ENCODE peak calls at places on chromosomes 6 and 20, in nine cellular contexts. One of them, this sample, is unnamed.

GRCh38 chr6:143775326-143775725 is 67.8 kb upstream of the LTV1 start:
- DNase-seq in activated naive CD4-positive, alpha-beta T cell treated with Interleukin-2 at 50 U/mL for 16 hours: no peak
- DNase-seq in substantia nigra: no peak
- DNase-seq in OCI-LY7: no peak
- DNase-seq in ACHN: no peak
- DNase-seq in BJ: no peak
- DNase-seq in stimulated activated CD4-positive, alpha-beta T cell treated with anti-CD3 and anti-CD28 coated beads, TNF-alpha, amount 100 ng/mL, for 1 hour: no peak
- DNase-seq in hypothalamus: no peak
- DNase-seq in cardiac muscle cell: no peak
- DNase-seq in this sample: no peak

GRCh38 chr6:74870403-74870802 is 335.4 kb downstream of the COL12A1 start:
- DNase-seq in activated naive CD4-positive, alpha-beta T cell treated with Interleukin-2 at 50 U/mL for 16 hours: no peak
- DNase-seq in substantia nigra: no peak
- DNase-seq in OCI-LY7: no peak
- DNase-seq in ACHN: peak; percentile 0
- DNase-seq in BJ: peak; percentile 65
- DNase-seq in stimulated activated CD4-positive, alpha-beta T cell treated with anti-CD3 and anti-CD28 coated beads, TNF-alpha, amount 100 ng/mL, for 1 hour: no peak
- DNase-seq in hypothalamus: no peak
- DNase-seq in cardiac muscle cell: no peak
- DNase-seq in this sample: no peak

GRCh38 chr6:14002176-14002947 is 77.6 kb downstream of the RNF182 start:
- DNase-seq in activated naive CD4-positive, alpha-beta T cell treated with Interleukin-2 at 50 U/mL for 16 hours: no peak
- DNase-seq in substantia nigra: no peak
- DNase-seq in OCI-LY7: no peak
- DNase-seq in ACHN: peak; percentile 14
- DNase-seq in BJ: no peak
- DNase-seq in stimulated activated CD4-positive, alpha-beta T cell treated with anti-CD3 and anti-CD28 coated beads, TNF-alpha, amount 100 ng/mL, for 1 hour: no peak
- DNase-seq in hypothalamus: no peak
- DNase-seq in cardiac muscle cell: no peak
- DNase-seq in this sample: no peak

GRCh38 chr6:134795001-134795400 is 154.9 kb downstream of the ALDH8A1 start:
- DNase-seq in activated naive CD4-positive, alpha-beta T cell treated with Interleukin-2 at 50 U/mL for 16 hours: no peak
- DNase-seq in substantia nigra: no peak
- DNase-seq in OCI-LY7: no peak
- DNase-seq in ACHN: no peak
- DNase-seq in BJ: no peak
- DNase-seq in stimulated activated CD4-positive, alpha-beta T cell treated with anti-CD3 and anti-CD28 coated beads, TNF-alpha, amount 100 ng/mL, for 1 hour: no peak
- DNase-seq in hypothalamus: no peak
- DNase-seq in cardiac muscle cell: peak; percentile 73
- DNase-seq in this sample: no peak

GRCh38 chr6:149088361-149088760 is 229.2 kb upstream of the TAB2 start:
- DNase-seq in activated naive CD4-positive, alpha-beta T cell treated with Interleukin-2 at 50 U/mL for 16 hours: no peak
- DNase-seq in substantia nigra: no peak
- DNase-seq in OCI-LY7: no peak
- DNase-seq in ACHN: no peak
- DNase-seq in BJ: no peak
- DNase-seq in stimulated activated CD4-positive, alpha-beta T cell treated with anti-CD3 and anti-CD28 coated beads, TNF-alpha, amount 100 ng/mL, for 1 hour: no peak
- DNase-seq in hypothalamus: no peak
- DNase-seq in cardiac muscle cell: no peak
- DNase-seq in this sample: no peak

GRCh38 chr6:83600531-83600930 is 88.2 kb downstream of the PRSS35 start:
- DNase-seq in activated naive CD4-positive, alpha-beta T cell treated with Interleukin-2 at 50 U/mL for 16 hours: no peak
- DNase-seq in substantia nigra: no peak
- DNase-seq in OCI-LY7: no peak
- DNase-seq in ACHN: no peak
- DNase-seq in BJ: no peak
- DNase-seq in stimulated activated CD4-positive, alpha-beta T cell treated with anti-CD3 and anti-CD28 coated beads, TNF-alpha, amount 100 ng/mL, for 1 hour: no peak
- DNase-seq in hypothalamus: no peak
- DNase-seq in cardiac muscle cell: no peak
- DNase-seq in this sample: no peak

GRCh38 chr6:166736606-166737005 is 109.6 kb upstream of the RPS6KA2 start:
- DNase-seq in activated naive CD4-positive, alpha-beta T cell treated with Interleukin-2 at 50 U/mL for 16 hours: no peak
- DNase-seq in substantia nigra: no peak
- DNase-seq in OCI-LY7: no peak
- DNase-seq in ACHN: peak; percentile 52
- DNase-seq in BJ: no peak
- DNase-seq in stimulated activated CD4-positive, alpha-beta T cell treated with anti-CD3 and anti-CD28 coated beads, TNF-alpha, amount 100 ng/mL, for 1 hour: no peak
- DNase-seq in hypothalamus: no peak
- DNase-seq in cardiac muscle cell: no peak
- DNase-seq in this sample: no peak

GRCh38 chr6:156791261-156791850 is 14.2 kb downstream of the ARID1B start:
- DNase-seq in activated naive CD4-positive, alpha-beta T cell treated with Interleukin-2 at 50 U/mL for 16 hours: no peak
- DNase-seq in substantia nigra: no peak
- DNase-seq in OCI-LY7: peak; percentile 80
- DNase-seq in ACHN: peak; percentile 20
- DNase-seq in BJ: no peak
- DNase-seq in stimulated activated CD4-positive, alpha-beta T cell treated with anti-CD3 and anti-CD28 coated beads, TNF-alpha, amount 100 ng/mL, for 1 hour: no peak
- DNase-seq in hypothalamus: no peak
- DNase-seq in cardiac muscle cell: peak; percentile 95
- DNase-seq in this sample: no peak

GRCh38 chr6:156699017-156699421 is 78.2 kb upstream of the ARID1B start:
- DNase-seq in activated naive CD4-positive, alpha-beta T cell treated with Interleukin-2 at 50 U/mL for 16 hours: no peak
- DNase-seq in substantia nigra: no peak
- DNase-seq in OCI-LY7: no peak
- DNase-seq in ACHN: peak; percentile 33
- DNase-seq in BJ: no peak
- DNase-seq in stimulated activated CD4-positive, alpha-beta T cell treated with anti-CD3 and anti-CD28 coated beads, TNF-alpha, amount 100 ng/mL, for 1 hour: no peak
- DNase-seq in hypothalamus: no peak
- DNase-seq in cardiac muscle cell: no peak
- DNase-seq in this sample: no peak

GRCh38 chr6:156423829-156424228 is 353.3 kb upstream of the ARID1B start:
- DNase-seq in activated naive CD4-positive, alpha-beta T cell treated with Interleukin-2 at 50 U/mL for 16 hours: peak; percentile 27
- DNase-seq in substantia nigra: no peak
- DNase-seq in OCI-LY7: peak; percentile 48
- DNase-seq in ACHN: no peak
- DNase-seq in BJ: no peak
- DNase-seq in stimulated activated CD4-positive, alpha-beta T cell treated with anti-CD3 and anti-CD28 coated beads, TNF-alpha, amount 100 ng/mL, for 1 hour: no peak
- DNase-seq in hypothalamus: no peak
- DNase-seq in cardiac muscle cell: no peak
- DNase-seq in this sample: no peak

GRCh38 chr6:160357088-160357487 is 8.9 kb downstream of the SLC22A3 start:
- DNase-seq in activated naive CD4-positive, alpha-beta T cell treated with Interleukin-2 at 50 U/mL for 16 hours: no peak
- DNase-seq in substantia nigra: no peak
- DNase-seq in OCI-LY7: no peak
- DNase-seq in ACHN: no peak
- DNase-seq in BJ: no peak
- DNase-seq in stimulated activated CD4-positive, alpha-beta T cell treated with anti-CD3 and anti-CD28 coated beads, TNF-alpha, amount 100 ng/mL, for 1 hour: no peak
- DNase-seq in hypothalamus: no peak
- DNase-seq in cardiac muscle cell: no peak
- DNase-seq in this sample: no peak

GRCh38 chr6:158867381-158868121 is 48.4 kb upstream of the EZR start:
- DNase-seq in activated naive CD4-positive, alpha-beta T cell treated with Interleukin-2 at 50 U/mL for 16 hours: no peak
- DNase-seq in substantia nigra: no peak
- DNase-seq in OCI-LY7: peak; percentile 80
- DNase-seq in ACHN: no peak
- DNase-seq in BJ: no peak
- DNase-seq in stimulated activated CD4-positive, alpha-beta T cell treated with anti-CD3 and anti-CD28 coated beads, TNF-alpha, amount 100 ng/mL, for 1 hour: no peak
- DNase-seq in hypothalamus: no peak
- DNase-seq in cardiac muscle cell: no peak
- DNase-seq in this sample: no peak

GRCh38 chr20:22523499-22524392 is 60.6 kb downstream of the FOXA2 start:
- DNase-seq in activated naive CD4-positive, alpha-beta T cell treated with Interleukin-2 at 50 U/mL for 16 hours: no peak
- DNase-seq in substantia nigra: no peak
- DNase-seq in OCI-LY7: no peak
- DNase-seq in ACHN: no peak
- DNase-seq in BJ: no peak
- DNase-seq in stimulated activated CD4-positive, alpha-beta T cell treated with anti-CD3 and anti-CD28 coated beads, TNF-alpha, amount 100 ng/mL, for 1 hour: no peak
- DNase-seq in hypothalamus: no peak
- DNase-seq in cardiac muscle cell: no peak
- DNase-seq in this sample: no peak

GRCh38 chr20:2865630-2866029 is 7.7 kb upstream of the PTPRA start:
- DNase-seq in activated naive CD4-positive, alpha-beta T cell treated with Interleukin-2 at 50 U/mL for 16 hours: peak; percentile 20
- DNase-seq in substantia nigra: no peak
- DNase-seq in OCI-LY7: peak; percentile 18
- DNase-seq in ACHN: no peak
- DNase-seq in BJ: no peak
- DNase-seq in stimulated activated CD4-positive, alpha-beta T cell treated with anti-CD3 and anti-CD28 coated beads, TNF-alpha, amount 100 ng/mL, for 1 hour: no peak
- DNase-seq in hypothalamus: no peak
- DNase-seq in cardiac muscle cell: no peak
- DNase-seq in this sample: no peak

GRCh38 chr6:125670586-125670985 is 78.8 kb upstream of the HEY2 start:
- DNase-seq in activated naive CD4-positive, alpha-beta T cell treated with Interleukin-2 at 50 U/mL for 16 hours: no peak
- DNase-seq in substantia nigra: no peak
- DNase-seq in OCI-LY7: no peak
- DNase-seq in ACHN: no peak
- DNase-seq in BJ: no peak
- DNase-seq in stimulated activated CD4-positive, alpha-beta T cell treated with anti-CD3 and anti-CD28 coated beads, TNF-alpha, amount 100 ng/mL, for 1 hour: no peak
- DNase-seq in hypothalamus: no peak
- DNase-seq in cardiac muscle cell: peak; percentile 42
- DNase-seq in this sample: peak; percentile 22

GRCh38 chr6:127102299-127102698 is 16.2 kb upstream of the RSPO3 start:
- DNase-seq in activated naive CD4-positive, alpha-beta T cell treated with Interleukin-2 at 50 U/mL for 16 hours: no peak
- DNase-seq in substantia nigra: no peak
- DNase-seq in OCI-LY7: no peak
- DNase-seq in ACHN: peak; percentile 43
- DNase-seq in BJ: peak; percentile 67
- DNase-seq in stimulated activated CD4-positive, alpha-beta T cell treated with anti-CD3 and anti-CD28 coated beads, TNF-alpha, amount 100 ng/mL, for 1 hour: no peak
- DNase-seq in hypothalamus: no peak
- DNase-seq in cardiac muscle cell: no peak
- DNase-seq in this sample: no peak